ENCODE peak calls at places on chromosomes 3 and 15, in five cellular contexts. L is mammary epithelial cell; P is CD8-positive, alpha-beta memory T cell; R is skeletal muscle cell; Y is cardiac fibroblast. W is an unnamed sample.

GRCh38 chr3:161560006-161560637 is 63.5 kb downstream of the OTOL1 start:
- DNase-seq in L (peak), R (no peak), P (no peak), Y (peak), W (peak)

GRCh38 chr15:82158811-82159210 is 103.7 kb downstream of the EFL1 start:
- DNase-seq in P (no peak), R (no peak), L (no peak), Y (no peak), W (no peak)

GRCh38 chr3:116446037-116446436 is 750 bp upstream of the LSAMP start:
- DNase-seq in L (no peak), P (no peak), Y (no peak), R (no peak), W (no peak)

GRCh38 chr3:182969853-182970252 is 10.5 kb downstream of the DCUN1D1 start:
- DNase-seq in P (no peak), R (no peak), L (no peak), Y (no peak), W (no peak)

GRCh38 chr3:142645236-142645793 is 49.1 kb downstream of the PLS1 start:
- DNase-seq in R (peak), Y (peak), L (peak), P (no peak), W (no peak)

GRCh38 chr15:98727115-98728040 is 79.0 kb downstream of the IGF1R start:
- DNase-seq in R (peak), L (peak), P (no peak), Y (peak), W (no peak)

GRCh38 chr15:72227192-72227586 is 3.8 kb downstream of the PKM start:
- DNase-seq in P (no peak), Y (peak), R (peak), L (peak), W (no peak)

GRCh38 chr3:157360044-157360443 is 76.6 kb upstream of the PTX3 start:
- DNase-seq in L (peak), Y (peak), P (no peak), R (peak), W (no peak)

GRCh38 chr3:25293736-25294135 is 134.3 kb upstream of the RARB start:
- DNase-seq in R (no peak), L (peak), P (no peak), Y (peak), W (no peak)

GRCh38 chr3:149701977-149702350 is 44.1 kb upstream of the WWTR1 start:
- DNase-seq in P (no peak), L (peak), Y (peak), R (no peak), W (no peak)

GRCh38 chr3:57082481-57082880 is 22.0 kb downstream of the SPATA12 start:
- DNase-seq in Y (no peak), L (no peak), R (no peak), P (no peak), W (no peak)

GRCh38 chr3:169181666-169182065 is 481.8 kb downstream of the MECOM start:
- DNase-seq in Y (no peak), P (no peak), R (no peak), L (no peak), W (no peak)

GRCh38 chr3:114365909-114366308 is 72.1 kb downstream of the TIGIT start:
- DNase-seq in Y (peak), L (no peak), P (no peak), R (no peak), W (no peak)

GRCh38 chr3:177051419-177051818 is 145.9 kb downstream of the TBL1XR1 start:
- DNase-seq in L (no peak), P (no peak), Y (peak), R (no peak), W (no peak)
- H3K4me3 ChIP-seq in L (no peak), P (no peak), Y (no peak), R (no peak), W (no peak)

DNA sequence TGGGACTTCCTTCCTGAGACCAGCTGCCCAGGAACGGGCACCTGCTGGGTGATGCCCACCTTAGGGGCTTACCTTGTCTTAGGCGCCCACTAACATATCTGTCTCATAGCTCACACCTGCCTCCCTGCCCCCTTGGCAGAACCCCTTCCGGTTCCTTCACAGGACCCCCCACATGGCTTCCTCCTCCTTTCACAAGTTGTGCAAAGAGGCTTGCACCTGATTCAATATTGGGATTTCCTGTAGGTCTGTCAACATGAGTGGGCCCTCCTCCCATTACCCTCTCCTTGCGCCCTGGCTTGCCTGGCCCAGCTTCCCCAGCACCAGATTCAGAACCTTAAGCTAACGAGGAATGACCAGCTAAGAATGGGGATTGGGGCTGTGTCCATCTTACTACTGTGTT is 633 bp downstream of the THPO start:
- DNase-seq in L (no peak), R (no peak), P (no peak), Y (no peak), W (no peak)
- H3K4me3 ChIP-seq in L (no peak), R (no peak), P (no peak), Y (no peak), W (no peak)

GRCh38 chr3:188350956-188351355 is 197.0 kb downstream of the LPP start:
- DNase-seq in P (no peak), L (no peak), Y (no peak), R (no peak), W (no peak)

GRCh38 chr3:188351648-188352047 is 197.7 kb downstream of the LPP start:
- DNase-seq in R (no peak), Y (no peak), P (no peak), L (no peak), W (no peak)

GRCh38 chr3:188349963-188350332 is 196.0 kb downstream of the LPP start:
- DNase-seq in Y (no peak), R (no peak), P (no peak), L (peak), W (no peak)

GRCh38 chr3:188349276-188349962 is 195.5 kb downstream of the LPP start:
- DNase-seq in Y (peak), R (no peak), P (no peak), L (peak), W (no peak)

GRCh38 chr3:188348445-188349244 is 194.7 kb downstream of the LPP start:
- DNase-seq in Y (peak), L (peak), P (no peak), R (peak), W (no peak)
- H3K4me3 ChIP-seq in Y (no peak), L (no peak), P (no peak), R (no peak), W (no peak)

GRCh38 chr3:52004906-52005395 is 9.3 kb upstream of the RPL29 start:
- DNase-seq in Y (no peak), L (no peak), P (no peak), R (no peak), W (no peak)
- H3K4me3 ChIP-seq in Y (no peak), L (no peak), P (no peak), R (no peak), W (no peak)

GRCh38 chr15:52095597-52096262 is 16.8 kb downstream of the BCL2L10 start:
- DNase-seq in P (no peak), R (peak), Y (peak), L (peak), W (no peak)
- H3K4me3 ChIP-seq in P (no peak), R (no peak), Y (no peak), L (no peak), W (no peak)